ENCODE peak calls at places on chromosome 14, in four cellular contexts. R is pancreas, D is HCT116, T is right atrium auricular region. O is an unnamed sample.

GRCh38 chr14:89332031-89332430 is 85.0 kb downstream of the FOXN3 start:
- DNase-seq in R (no peak), D (no peak), T (no peak), O (no peak)

GRCh38 chr14:51304956-51305355 is 64.9 kb downstream of the TMX1 start:
- DNase-seq in R (no peak), D (no peak), T (no peak), O (no peak)

GRCh38 chr14:82766128-82766527 is 1232.5 kb upstream of the SEL1L start:
- DNase-seq in R (no peak), D (no peak), T (no peak), O (no peak)

GRCh38 chr14:29928342-29928640 is 644 bp upstream of the PRKD1 start:
- DNase-seq in R (no peak), D (no peak), T (no peak), O (no peak)

GRCh38 chr14:22847661-22848341 is 11.4 kb downstream of the MMP14 start:
- DNase-seq in R (no peak), D (no peak), T (no peak), O (no peak)

GRCh38 chr14:88535149-88535548 is 19.7 kb downstream of the PTPN21 start:
- DNase-seq in R (no peak), D (no peak), T (no peak), O (no peak)

GRCh38 chr14:22887260-22887989 is 4.4 kb downstream of the REM2 start:
- DNase-seq in R (peak; percentile 61), D (peak; percentile 92), T (no peak), O (no peak)

GRCh38 chr14:34797747-34798583 is 77.2 kb downstream of the BAZ1A start:
- DNase-seq in R (no peak), D (no peak), T (no peak), O (no peak)

GRCh38 chr14:24890716-24891115 is 159.2 kb downstream of the STXBP6 start:
- DNase-seq in R (no peak), D (no peak), T (no peak), O (no peak)

GRCh38 chr14:24887623-24888304 is 162.2 kb downstream of the STXBP6 start:
- DNase-seq in R (no peak), D (no peak), T (no peak), O (no peak)

GRCh38 chr14:24889843-24890242 is 160.1 kb downstream of the STXBP6 start:
- DNase-seq in R (no peak), D (no peak), T (no peak), O (no peak)

GRCh38 chr14:24885410-24885913 is 164.5 kb downstream of the STXBP6 start:
- DNase-seq in R (no peak), D (no peak), T (no peak), O (no peak)

DNA sequence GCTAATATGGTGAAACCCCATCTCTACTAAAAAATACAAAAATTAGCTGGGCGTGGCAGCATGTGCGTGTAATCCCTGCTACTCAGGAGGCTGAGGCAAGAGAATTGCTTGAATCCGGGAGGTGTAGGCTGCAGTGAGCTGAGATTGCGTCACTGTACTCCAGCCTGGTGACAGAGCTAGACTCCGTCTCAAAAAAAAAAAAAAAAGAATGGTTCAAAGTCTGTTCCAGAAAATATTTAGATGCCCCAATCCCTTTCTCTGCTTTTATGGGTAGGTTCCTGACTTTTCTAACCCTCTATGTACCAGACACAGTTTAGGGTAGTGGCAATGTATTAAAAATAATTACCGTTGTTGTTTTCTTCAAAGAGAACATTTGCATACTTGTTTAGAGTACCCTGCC is 161.4 kb downstream of the STXBP6 start:
- DNase-seq in R (no peak), D (no peak), T (no peak), O (no peak)
- TF ChIP-seq CTCF in R (no peak), D (no peak), T (no peak), O (no peak)

GRCh38 chr14:76957224-76957881 is 71.2 kb downstream of the IRF2BPL start:
- DNase-seq in R (no peak), D (no peak), T (no peak), O (no peak)
- H3K27ac ChIP-seq in R (peak overlapping the region; percentile 83), D (peak overlapping the region; percentile 100), T (peak overlapping the region; percentile 97), O (peak overlapping the region; percentile 95)

GRCh38 chr14:100292301-100292775 is 13.9 kb downstream of the SLC25A29 start:
- DNase-seq in R (no peak), D (no peak), T (no peak), O (no peak)
- H3K4me1 ChIP-seq in R (peaks cover 5% of the 10 kb centered on the region), D (no peaks in the 10 kb centered on the region), T (no peaks in the 10 kb centered on the region), O (peaks cover 12% of the 10 kb centered on the region)

DNA sequence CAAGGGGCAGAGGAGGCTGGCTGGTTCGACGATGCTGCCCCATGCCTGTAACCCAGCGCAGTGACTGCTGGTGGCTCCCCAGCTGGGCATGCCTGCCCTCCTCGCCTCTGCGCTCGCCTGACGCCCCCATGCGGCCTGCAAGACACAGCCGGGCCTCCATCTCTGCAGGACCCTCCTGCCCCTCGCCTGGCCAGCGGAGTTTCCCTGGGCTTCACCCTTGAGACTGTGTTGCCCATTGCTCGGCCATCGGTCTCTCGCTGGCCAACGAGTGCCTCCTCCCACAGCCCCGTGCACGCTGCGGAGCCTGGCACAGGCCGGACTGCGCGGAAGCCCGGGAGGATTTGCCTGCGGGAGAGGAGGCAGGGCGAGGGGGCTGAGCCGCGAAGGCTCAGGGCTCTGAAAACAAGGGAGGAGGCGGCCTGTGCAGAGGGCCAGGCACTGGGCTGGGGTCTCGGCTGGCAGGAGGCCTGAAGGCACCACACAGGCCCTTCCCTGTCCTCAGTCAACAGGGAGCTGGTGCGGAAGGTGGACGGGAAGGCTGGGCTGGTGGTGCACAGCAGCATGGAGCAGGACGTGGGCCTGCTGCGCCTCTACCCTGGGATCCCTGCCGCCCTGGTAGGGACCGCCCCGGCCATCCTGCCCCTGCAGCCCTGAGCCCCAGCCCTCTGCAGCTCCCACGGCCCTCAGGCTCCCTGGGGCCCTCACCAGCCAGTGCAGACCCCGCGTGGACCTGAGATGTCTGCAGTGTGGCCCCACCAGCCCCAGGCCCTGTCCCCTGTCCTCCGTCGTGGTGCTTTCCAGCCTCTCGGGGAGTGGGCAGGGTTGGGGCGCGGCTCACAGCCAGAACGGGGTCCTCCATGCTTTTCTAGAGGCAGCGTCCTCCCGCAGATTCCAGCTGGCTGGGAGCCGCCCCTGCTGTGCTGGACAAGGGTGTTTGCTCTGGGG is 17.8 kb downstream of the ASPG start:
- DNase-seq in R (peak; percentile 23), D (no peak), T (no peak), O (no peak)
- TF ChIP-seq CTCF in R (no peak), D (no peak), T (no peak), O (no peak)

GRCh38 chr14:77007339-77007974 is 21.1 kb downstream of the IRF2BPL start:
- DNase-seq in R (peak; percentile 51), D (no peak), T (no peak), O (no peak)
- H3K27ac ChIP-seq in R (peak overlapping the region; percentile 73), D (peak overlapping the region; percentile 49), T (peak overlapping the region; percentile 12), O (peak overlapping the region; percentile 69)

DNA sequence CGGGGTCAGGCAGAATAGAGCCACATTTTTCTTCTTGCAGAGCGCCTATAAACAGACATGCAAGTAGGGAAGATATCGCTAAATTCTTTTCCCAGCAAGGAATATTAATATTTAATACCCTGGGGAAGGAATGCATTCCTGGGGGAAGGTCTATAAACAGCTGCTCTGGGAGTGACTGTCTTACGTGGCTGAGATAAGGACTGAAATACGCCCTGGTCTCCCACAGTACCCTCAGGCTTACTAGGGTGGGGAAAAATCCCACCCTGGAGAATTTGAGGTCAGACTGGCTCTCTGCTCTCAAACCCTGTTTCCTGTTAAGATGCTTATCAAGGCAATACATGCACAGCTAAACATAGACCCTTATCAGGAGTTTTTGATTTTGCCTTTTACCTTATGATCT is 262.3 kb downstream of the CEP128 start:
- DNase-seq in R (no peak), D (no peak), T (no peak), O (no peak)
- H3K4me1 ChIP-seq in R (no peaks in the 10 kb centered on the region), D (no peaks in the 10 kb centered on the region), T (no peaks in the 10 kb centered on the region), O (no peaks in the 10 kb centered on the region)

GRCh38 chr14:53331247-53331646 is 178.1 kb upstream of the DDHD1 start:
- DNase-seq in R (no peak), D (no peak), T (no peak), O (no peak)

GRCh38 chr14:53330441-53330840 is 177.3 kb upstream of the DDHD1 start:
- DNase-seq in R (no peak), D (no peak), T (no peak), O (no peak)

GRCh38 chr14:53327716-53328115 is 174.6 kb upstream of the DDHD1 start:
- DNase-seq in R (no peak), D (no peak), T (no peak), O (no peak)

DNA sequence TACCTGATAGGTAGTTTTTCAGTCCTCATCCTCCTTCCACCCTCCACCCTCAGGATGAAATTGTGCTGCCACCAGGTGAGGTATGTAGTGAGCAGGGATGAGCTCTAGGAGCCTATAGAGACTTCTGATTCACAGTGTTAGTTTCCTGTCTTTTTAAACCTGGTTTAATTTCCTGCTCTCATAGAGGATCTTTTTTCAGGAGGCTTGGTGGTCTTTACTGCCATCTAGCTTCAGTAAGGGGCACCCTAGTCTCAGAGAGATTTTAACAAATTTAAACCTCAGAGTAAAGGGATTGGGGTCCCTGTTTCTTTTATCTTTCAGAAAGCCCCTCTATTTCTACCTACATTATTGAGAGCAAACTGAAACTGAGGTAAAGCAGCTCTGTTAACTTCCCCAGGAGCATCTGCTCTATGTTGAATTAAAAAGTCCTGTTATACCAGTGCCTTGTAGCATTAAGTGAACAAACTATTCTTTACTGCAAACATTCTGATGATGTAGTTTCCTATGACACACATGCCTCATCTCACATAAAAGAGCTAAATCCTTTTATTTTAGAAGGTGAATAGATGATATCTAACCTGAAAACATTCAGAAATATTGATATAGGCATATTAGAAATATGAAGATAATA is 172.2 kb upstream of the DDHD1 start:
- DNase-seq in R (no peak), D (no peak), T (no peak), O (no peak)
- TF ChIP-seq CTCF in R (no peak), D (peak; percentile 13), T (peak; percentile 67), O (no peak)

GRCh38 chr14:24330973-24331674 is 3.7 kb downstream of the ADCY4 start:
- DNase-seq in R (no peak), D (no peak), T (no peak), O (no peak)

GRCh38 chr14:24331731-24332093 is 3.2 kb downstream of the ADCY4 start:
- DNase-seq in R (no peak), D (no peak), T (no peak), O (no peak)

GRCh38 chr14:24329736-24330135 is 5.1 kb downstream of the ADCY4 start:
- DNase-seq in R (no peak), D (no peak), T (no peak), O (no peak)

GRCh38 chr14:24327303-24327702 is 7.6 kb downstream of the ADCY4 start:
- DNase-seq in R (no peak), D (no peak), T (no peak), O (no peak)

GRCh38 chr14:24329073-24329663 is 5.7 kb downstream of the ADCY4 start:
- DNase-seq in R (no peak), D (no peak), T (no peak), O (no peak)
- H3K27ac ChIP-seq in R (no peak overlapping the region), D (no peak overlapping the region), T (no peak overlapping the region), O (peak overlapping the region; percentile 2)